ENCODE peak calls at places on chromosomes 5 and 9, in six cellular contexts. L is tibial nerve; S is activated CD8-positive, alpha-beta memory T cell treated with anti-CD3 and anti-CD28 coated beads for 4 hours; I is stromal cell of bone marrow; Q is OCI-M1; P is NCI-H2171 treated with DMSO at 0.1 percent for 48 hours. A is an unnamed sample.

GRCh38 chr5:143442398-143442797 is 38.9 kb upstream of the NR3C1 start:
- DNase-seq in P (no peak), Q (no peak), I (peak; percentile 43), S (no peak), L (no peak), A (no peak)

GRCh38 chr9:36840895-36841536 is 193.1 kb downstream of the PAX5 start:
- DNase-seq in P (no peak), I (no peak), L (no peak), S (no peak), Q (no peak), A (no peak)

GRCh38 chr9:91659529-91660294 is 236.1 kb upstream of the NFIL3 start:
- DNase-seq in I (no peak), S (no peak), Q (peak; percentile 15), P (peak; percentile 7), L (no peak), A (no peak)

GRCh38 chr5:93819666-93820065 is 78.3 kb upstream of the POU5F2 start:
- DNase-seq in P (no peak), Q (peak; percentile 36), I (no peak), S (no peak), L (no peak), A (no peak)

GRCh38 chr9:87613265-87614111 is 112.4 kb upstream of the CTSL start:
- DNase-seq in S (no peak), Q (no peak), L (no peak), P (no peak), I (no peak), A (no peak)

GRCh38 chr5:76325876-76326491 is 77.1 kb upstream of the IQGAP2 start:
- DNase-seq in P (no peak), Q (no peak), I (no peak), S (peak; percentile 12), L (no peak), A (no peak)

GRCh38 chr5:167934561-167934971 is 356.9 kb upstream of the WWC1 start:
- DNase-seq in P (no peak), L (no peak), I (peak; percentile 63), S (no peak), Q (no peak), A (no peak)

GRCh38 chr5:112978836-112979235 is 2.2 kb downstream of the DCP2 start:
- DNase-seq in S (no peak), L (no peak), I (no peak), P (no peak), Q (peak; percentile 65), A (no peak)

GRCh38 chr9:126722922-126723806 is 81.7 kb upstream of the ZBTB43 start:
- DNase-seq in L (no peak), Q (no peak), S (peak; percentile 53), I (no peak), P (peak; percentile 51), A (no peak)

GRCh38 chr5:113245427-113246052 is 189.2 kb downstream of the TSSK1B start:
- DNase-seq in L (no peak), Q (no peak), S (no peak), P (no peak), I (no peak), A (no peak)

GRCh38 chr5:145797336-145797735 is 37.8 kb downstream of the PRELID2 start:
- DNase-seq in L (no peak), S (no peak), Q (no peak), I (peak; percentile 3), P (no peak), A (no peak)

GRCh38 chr9:136484153-136485048 is 1.6 kb upstream of the SEC16A start:
- DNase-seq in S (no peak), Q (peak; percentile 9), P (peak; percentile 72), L (no peak), I (no peak), A (no peak)

GRCh38 chr5:127521138-127521770 is 3.8 kb downstream of the PRRC1 start:
- DNase-seq in I (no peak), P (no peak), L (no peak), S (no peak), Q (no peak), A (no peak)

GRCh38 chr5:57499262-57500050 is 16.8 kb upstream of the ACTBL2 start:
- DNase-seq in S (no peak), P (peak; percentile 52), Q (peak; percentile 77), I (peak; percentile 38), L (no peak), A (peak; percentile 6)

GRCh38 chr5:151156732-151157402 is 712 bp downstream of the ANXA6 start:
- DNase-seq in L (no peak), Q (peak; percentile 19), S (no peak), I (no peak), P (no peak), A (no peak)

GRCh38 chr9:20642045-20642444 is 19.7 kb upstream of the MLLT3 start:
- DNase-seq in S (no peak), L (no peak), Q (peak; percentile 22), I (no peak), P (no peak), A (no peak)

GRCh38 chr5:16593630-16594029 is 23.2 kb downstream of the RETREG1 start:
- DNase-seq in S (no peak), Q (peak; percentile 3), P (no peak), L (no peak), I (no peak), A (no peak)

GRCh38 chr9:136882109-136882946 is 4.0 kb upstream of the TRAF2 start:
- DNase-seq in S (peak; percentile 92), L (no peak), I (peak; percentile 71), Q (peak; percentile 80), P (no peak), A (no peak)

GRCh38 chr5:32531885-32532520 is 53.4 kb upstream of the SUB1 start:
- DNase-seq in I (no peak), L (no peak), Q (peak; percentile 33), P (peak; percentile 75), S (no peak), A (no peak)

GRCh38 chr5:163889369-163889768 is 383.9 kb downstream of the MAT2B start:
- DNase-seq in S (no peak), L (no peak), Q (no peak), P (peak; percentile 41), I (peak; percentile 83), A (no peak)

GRCh38 chr9:72789915-72790314 is 162.9 kb downstream of the ALDH1A1 start:
- DNase-seq in S (no peak), I (no peak), L (no peak), Q (no peak), P (no peak), A (no peak)

GRCh38 chr9:95264954-95265615 is 52.4 kb downstream of the FANCC start:
- DNase-seq in S (no peak), L (no peak), Q (peak; percentile 43), I (peak; percentile 17), P (no peak), A (no peak)

GRCh38 chr9:130570200-130570599 is 9.2 kb upstream of the FUBP3 start:
- DNase-seq in S (no peak), Q (no peak), P (no peak), L (no peak), I (peak; percentile 15), A (no peak)

GRCh38 chr9:126750941-126751725 is 53.7 kb upstream of the ZBTB43 start:
- DNase-seq in I (no peak), S (no peak), L (no peak), Q (no peak), P (no peak), A (no peak)

GRCh38 chr5:125126050-125126449 is 379.6 kb upstream of the ZNF608 start:
- DNase-seq in I (no peak), Q (no peak), P (no peak), L (no peak), S (no peak), A (no peak)

GRCh38 chr5:23506329-23507236 is 826 bp upstream of the PRDM9 start:
- DNase-seq in P (peak; percentile 27), I (no peak), Q (peak; percentile 89), L (no peak), S (no peak), A (peak; percentile 82)

GRCh38 chr9:98081477-98082219 is 25.1 kb downstream of the NANS start:
- DNase-seq in I (no peak), S (peak; percentile 27), L (no peak), P (no peak), Q (no peak), A (no peak)

GRCh38 chr5:125719681-125720676 is 703.2 kb upstream of the GRAMD2B start:
- DNase-seq in I (no peak), Q (no peak), S (no peak), L (no peak), P (peak; percentile 93), A (no peak)

GRCh38 chr5:111337133-111337532 is 112.9 kb downstream of the CAMK4 start:
- DNase-seq in Q (no peak), I (no peak), P (peak; percentile 37), L (no peak), S (no peak), A (peak; percentile 33)

GRCh38 chr5:10595678-10596309 is 31.9 kb downstream of the ANKRD33B start:
- DNase-seq in Q (peak; percentile 84), L (no peak), P (peak; percentile 93), S (no peak), I (peak; percentile 85), A (no peak)

GRCh38 chr9:75027187-75028107 is 646 bp downstream of the CARNMT1 start:
- DNase-seq in S (peak; percentile 21), L (no peak), P (peak; percentile 57), I (peak; percentile 13), Q (peak; percentile 88), A (no peak)

GRCh38 chr5:57696005-57696755 is 213.6 kb upstream of the ACTBL2 start:
- DNase-seq in P (no peak), Q (peak; percentile 34), I (no peak), S (no peak), L (no peak), A (no peak)